ENCODE peak calls at places on chromosome 9, in five cellular contexts. P is mesenchymal stem cell, S is H1, M is trophoblast cell, L is H9. N is an unnamed sample.

GRCh38 chr9:119905706-119906105 is 536.5 kb upstream of the BRINP1 start:
- DNase-seq in P (no peak), S (no peak), M (no peak), L (no peak), N (no peak)

GRCh38 chr9:125681657-125682056 is 25.4 kb downstream of the MAPKAP1 start:
- DNase-seq in P (no peak), S (no peak), M (no peak), L (no peak), N (no peak)

GRCh38 chr9:107019216-107019615 is 156.2 kb downstream of the ZNF462 start:
- DNase-seq in P (peak; percentile 76), S (no peak), M (no peak), L (no peak), N (no peak)

GRCh38 chr9:93260290-93261066 is 76.5 kb downstream of the WNK2 start:
- DNase-seq in P (no peak), S (no peak), M (no peak), L (peak; percentile 23), N (no peak)

GRCh38 chr9:121350993-121351561 is 19.0 kb downstream of the STOM start:
- DNase-seq in P (peak; percentile 90), S (no peak), M (no peak), L (no peak), N (no peak)

GRCh38 chr9:133960568-133961129 is 31.5 kb downstream of the VAV2 start:
- DNase-seq in P (no peak), S (no peak), M (no peak), L (no peak), N (no peak)

GRCh38 chr9:19232830-19233194 is 2.3 kb downstream of the DENND4C start:
- DNase-seq in P (no peak), S (no peak), M (no peak), L (no peak), N (no peak)

GRCh38 chr9:26369096-26369495 is 523.5 kb downstream of the CAAP1 start:
- DNase-seq in P (no peak), S (no peak), M (no peak), L (no peak), N (no peak)

GRCh38 chr9:87678650-87679355 is 47.1 kb upstream of the CTSL start:
- DNase-seq in P (peak; percentile 81), S (no peak), M (peak; percentile 42), L (peak; percentile 59), N (peak; percentile 65)

GRCh38 chr9:110835859-110836271 is 167.3 kb downstream of the MUSK start:
- DNase-seq in P (peak; percentile 35), S (no peak), M (no peak), L (no peak), N (no peak)

GRCh38 chr9:137813651-137814415 is 63.7 kb upstream of the CACNA1B start:
- DNase-seq in P (no peak), S (no peak), M (no peak), L (no peak), N (no peak)

GRCh38 chr9:124366476-124367220 is 48.6 kb downstream of the PSMB7 start:
- DNase-seq in P (peak; percentile 37), S (no peak), M (peak; percentile 76), L (no peak), N (no peak)

GRCh38 chr9:95204310-95204709 is 113.2 kb downstream of the FANCC start:
- DNase-seq in P (no peak), S (no peak), M (no peak), L (no peak), N (no peak)

GRCh38 chr9:33465096-33465495 is 8.6 kb downstream of the NOL6 start:
- DNase-seq in P (no peak), S (no peak), M (no peak), L (no peak), N (no peak)

GRCh38 chr9:13278368-13279246 is 885 bp downstream of the MPDZ start:
- DNase-seq in P (peak; percentile 81), S (peak; percentile 9), M (peak; percentile 28), L (peak; percentile 64), N (peak; percentile 57)

GRCh38 chr9:72349240-72349639 is 15.8 kb downstream of the ZFAND5 start:
- DNase-seq in P (peak; percentile 23), S (no peak), M (no peak), L (no peak), N (no peak)

GRCh38 chr9:92934321-92934720 is 13.0 kb upstream of the FGD3 start:
- DNase-seq in P (no peak), S (no peak), M (no peak), L (no peak), N (no peak)

GRCh38 chr9:37995348-37995737 is 73.7 kb downstream of the SHB start:
- DNase-seq in P (no peak), S (no peak), M (no peak), L (no peak), N (no peak)

GRCh38 chr9:32954642-32955041 is 46.8 kb downstream of the APTX start:
- DNase-seq in P (peak; percentile 9), S (no peak), M (peak; percentile 39), L (no peak), N (no peak)

GRCh38 chr9:126275386-126276001 is 51.1 kb upstream of the MVB12B start:
- DNase-seq in P (no peak), S (no peak), M (no peak), L (peak; percentile 52), N (peak; percentile 29)

GRCh38 chr9:97853056-97853843 is at the start of gene FOXE1:
- DNase-seq in P (no peak), S (no peak), M (no peak), L (peak; percentile 57), N (peak; percentile 14)

GRCh38 chr9:27362447-27363210 is 65.7 kb upstream of the EQTN start:
- DNase-seq in P (no peak), S (no peak), M (no peak), L (no peak), N (no peak)

GRCh38 chr9:113886471-113886870 is 10.4 kb downstream of the ZNF618 start:
- DNase-seq in P (peak; percentile 55), S (no peak), M (no peak), L (no peak), N (no peak)

GRCh38 chr9:99249619-99250018 is 27.5 kb downstream of the SEC61B start:
- DNase-seq in P (no peak), S (no peak), M (no peak), L (no peak), N (no peak)

GRCh38 chr9:119802621-119803020 is 433.4 kb upstream of the BRINP1 start:
- DNase-seq in P (no peak), S (no peak), M (no peak), L (no peak), N (no peak)

GRCh38 chr9:100437860-100438805 is 11.2 kb downstream of the MSANTD3 start:
- DNase-seq in P (peak; percentile 82), S (no peak), M (peak; percentile 73), L (peak; percentile 64), N (peak; percentile 72)

GRCh38 chr9:38318755-38319495 is 73.6 kb upstream of the ALDH1B1 start:
- DNase-seq in P (peak; percentile 58), S (no peak), M (no peak), L (no peak), N (no peak)

GRCh38 chr9:88238281-88238571 is 100.0 kb upstream of the SPATA31C2 start:
- DNase-seq in P (no peak), S (no peak), M (no peak), L (no peak), N (no peak)

DNA sequence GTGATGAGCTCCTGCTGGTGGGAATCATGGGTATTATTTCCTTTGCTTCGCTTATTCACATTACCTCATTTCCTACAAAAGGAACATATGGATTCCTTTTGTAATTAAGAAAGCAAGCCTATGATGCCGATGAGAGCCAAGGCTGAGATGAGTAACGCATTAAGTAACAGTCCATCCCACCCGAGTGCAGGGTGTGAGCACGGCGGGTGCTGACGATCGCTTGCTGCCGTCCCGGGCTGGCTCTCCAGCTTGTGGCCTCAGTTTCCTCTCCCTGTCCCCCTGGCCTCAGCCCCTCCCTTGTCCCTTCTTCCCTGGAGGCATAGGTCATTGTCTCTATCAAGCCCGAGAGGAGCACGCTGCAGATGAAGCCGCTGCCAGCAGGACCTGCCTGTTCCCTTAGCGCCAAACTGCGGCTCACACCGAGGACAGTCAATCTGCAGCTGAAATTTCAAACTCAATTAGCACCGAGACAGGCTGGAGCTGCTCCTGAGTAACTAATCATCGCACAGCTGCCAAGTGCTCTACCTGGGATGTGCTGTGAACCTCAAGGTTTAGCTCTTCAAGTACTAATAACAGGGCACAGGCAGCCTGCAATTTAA is 115.1 kb upstream of the RAPGEF1 start:
- DNase-seq in P (no peak), S (no peak), M (no peak), L (no peak), N (no peak)
- H3K4me2 ChIP-seq in P (no peak overlapping the region), S (no peak overlapping the region), M (no peak overlapping the region), L (no peak overlapping the region), N (no peak overlapping the region)

DNA sequence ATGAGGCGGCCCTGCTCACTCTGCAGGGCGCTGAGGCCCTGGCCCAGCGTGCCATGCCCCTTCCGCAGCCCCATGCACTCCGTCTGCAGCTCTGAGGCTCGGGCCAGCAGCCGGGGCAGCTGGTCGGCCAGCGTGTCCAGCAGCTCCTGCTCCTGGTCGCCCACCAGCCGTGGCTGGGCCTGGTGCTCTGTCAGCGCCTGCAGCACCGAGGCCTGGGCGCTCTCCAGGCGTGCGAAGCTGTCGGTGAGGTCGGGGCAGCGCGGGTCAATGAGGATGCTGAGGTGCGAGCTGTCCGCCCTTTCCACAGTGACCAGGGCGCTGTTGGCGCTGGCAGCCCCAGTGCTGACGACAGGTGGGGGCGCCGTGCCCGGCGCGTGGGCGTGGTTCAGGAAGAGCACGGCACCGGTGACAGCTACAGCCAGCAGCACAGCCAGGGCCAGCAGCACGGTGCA is 9.4 kb downstream of the FIBCD1 start:
- DNase-seq in P (no peak), S (no peak), M (no peak), L (no peak), N (no peak)
- H2BK12ac ChIP-seq in P (no peak overlapping the region), S (peak overlapping the region; percentile 50), M (no peak overlapping the region), L (no peak overlapping the region), N (peak overlapping the region; percentile 34)

DNA sequence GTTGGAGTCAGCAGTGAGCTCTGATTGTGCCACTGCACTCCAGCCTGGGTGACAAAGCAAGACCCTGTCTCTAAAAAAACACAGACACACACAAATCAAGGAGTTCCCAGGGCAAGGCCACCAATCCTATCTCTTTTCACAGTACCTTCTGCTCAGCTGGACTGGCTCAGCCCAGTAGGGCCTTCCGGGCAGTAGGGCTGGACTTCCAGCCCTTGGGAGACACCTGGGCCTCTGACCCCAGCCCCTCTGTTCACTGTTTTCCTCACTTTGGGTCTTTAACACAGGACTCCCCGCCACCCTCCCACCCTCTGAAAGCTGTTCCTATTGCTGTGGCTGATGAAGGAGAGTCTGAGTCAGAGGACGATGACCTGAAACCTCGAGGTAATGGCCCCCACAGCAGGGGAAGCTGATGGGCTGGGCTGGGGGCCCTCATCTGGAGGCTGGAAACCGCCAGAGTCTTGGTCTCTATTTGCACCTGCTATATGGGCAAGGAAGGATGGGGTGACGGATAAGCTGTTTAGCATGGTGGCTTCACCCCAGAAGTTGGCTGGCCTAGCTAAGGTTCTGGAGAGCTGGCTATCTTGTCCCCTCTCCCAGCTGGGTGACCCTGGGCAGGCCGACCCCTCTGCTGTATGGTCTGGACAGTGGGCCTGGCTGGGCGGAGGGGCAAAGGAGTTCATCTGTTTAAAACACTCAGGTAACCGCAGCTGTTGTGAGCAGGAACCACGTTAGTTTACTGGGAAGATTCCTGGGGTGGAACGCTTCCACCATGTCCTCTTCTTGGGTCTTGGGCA is 25.6 kb downstream of the USP20 start:
- DNase-seq in P (no peak), S (no peak), M (no peak), L (no peak), N (no peak)
- H3K4me2 ChIP-seq in P (no peak overlapping the region), S (no peak overlapping the region), M (no peak overlapping the region), L (no peak overlapping the region), N (no peak overlapping the region)

DNA sequence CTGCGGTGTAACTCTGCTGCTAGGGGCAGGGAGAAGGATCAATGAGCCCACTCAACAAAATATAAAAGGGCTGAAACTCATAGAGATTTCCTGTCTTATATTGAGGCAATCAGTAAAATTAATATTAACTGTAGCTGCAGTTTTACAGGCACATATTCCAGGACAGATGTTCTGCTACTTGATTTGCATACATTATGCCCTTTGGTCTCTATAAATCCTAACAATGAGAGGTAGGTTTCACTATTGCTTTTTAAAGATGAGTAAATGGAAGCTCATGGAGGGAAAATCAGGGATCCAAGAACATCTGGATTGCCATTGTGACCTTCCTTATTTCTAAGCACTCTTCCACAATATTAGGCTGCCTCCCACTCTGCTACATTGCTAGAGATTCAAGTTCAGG is 23.5 kb upstream of the TRIM32 start:
- DNase-seq in P (no peak), S (no peak), M (no peak), L (no peak), N (no peak)
- H2BK12ac ChIP-seq in P (no peak overlapping the region), S (no peak overlapping the region), M (no peak overlapping the region), L (no peak overlapping the region), N (no peak overlapping the region)

N was measured in neuronal stem cell.